ENCODE peak calls at places on chromosomes 11 and 22, in seven cellular contexts. One of them, this sample, is unnamed.

GRCh38 chr11:2471048-2471803 is 26.4 kb downstream of the KCNQ1 start:
- DNase-seq in K562: no peak
- DNase-seq in SK-N-SH: no peak
- DNase-seq in H1: no peak
- DNase-seq in GM12878: no peak
- DNase-seq in HCT116: no peak
- DNase-seq in HepG2: no peak
- DNase-seq in this sample: no peak

GRCh38 chr11:9091044-9091936 is at the start of gene SCUBE2:
- DNase-seq in H1: no peak
- DNase-seq in SK-N-SH: peak; percentile 86
- DNase-seq in GM12878: no peak
- DNase-seq in K562: peak; percentile 36
- DNase-seq in HepG2: no peak
- DNase-seq in HCT116: no peak
- DNase-seq in this sample: no peak

GRCh38 chr22:46052331-46052771 is 75.4 kb upstream of the WNT7B start:
- DNase-seq in HCT116: no peak
- DNase-seq in K562: no peak
- DNase-seq in H1: no peak
- DNase-seq in GM12878: no peak
- DNase-seq in SK-N-SH: no peak
- DNase-seq in HepG2: no peak
- DNase-seq in this sample: no peak

GRCh38 chr11:8566613-8567210 is 27.3 kb downstream of the STK33 start:
- DNase-seq in K562: peak; percentile 8
- DNase-seq in H1: no peak
- DNase-seq in HCT116: peak; percentile 23
- DNase-seq in SK-N-SH: peak; percentile 14
- DNase-seq in GM12878: peak; percentile 32
- DNase-seq in HepG2: peak; percentile 23
- DNase-seq in this sample: peak; percentile 50

GRCh38 chr11:13947379-13947778 is 15.1 kb upstream of the SPON1 start:
- DNase-seq in SK-N-SH: no peak
- DNase-seq in H1: no peak
- DNase-seq in HCT116: no peak
- DNase-seq in K562: no peak
- DNase-seq in GM12878: no peak
- DNase-seq in HepG2: no peak
- DNase-seq in this sample: no peak

GRCh38 chr22:49444781-49445180 is 382.9 kb downstream of the BRD1 start:
- DNase-seq in HepG2: no peak
- DNase-seq in K562: no peak
- DNase-seq in SK-N-SH: no peak
- DNase-seq in GM12878: no peak
- DNase-seq in HCT116: no peak
- DNase-seq in H1: no peak
- DNase-seq in this sample: no peak

GRCh38 chr22:29152381-29153138 is 53.1 kb upstream of the EMID1 start:
- DNase-seq in SK-N-SH: no peak
- DNase-seq in HepG2: no peak
- DNase-seq in H1: no peak
- DNase-seq in GM12878: no peak
- DNase-seq in HCT116: no peak
- DNase-seq in K562: peak; percentile 59
- DNase-seq in this sample: no peak

GRCh38 chr22:47883757-47884156 is 1121.3 kb downstream of the TBC1D22A start:
- DNase-seq in GM12878: no peak
- DNase-seq in K562: no peak
- DNase-seq in H1: no peak
- DNase-seq in HepG2: no peak
- DNase-seq in SK-N-SH: no peak
- DNase-seq in HCT116: no peak
- DNase-seq in this sample: no peak

GRCh38 chr22:37282385-37282677 is at the start of gene CYTH4:
- DNase-seq in SK-N-SH: no peak
- DNase-seq in HepG2: no peak
- DNase-seq in K562: peak; percentile 38
- DNase-seq in GM12878: no peak
- DNase-seq in HCT116: no peak
- DNase-seq in H1: no peak
- DNase-seq in this sample: no peak

GRCh38 chr22:30228509-30229359 is 17.8 kb downstream of the LIF start:
- DNase-seq in H1: no peak
- DNase-seq in SK-N-SH: no peak
- DNase-seq in GM12878: no peak
- DNase-seq in K562: no peak
- DNase-seq in HepG2: no peak
- DNase-seq in HCT116: no peak
- DNase-seq in this sample: no peak

GRCh38 chr11:20031155-20032001 is 128.9 kb downstream of the DBX1 start:
- DNase-seq in HCT116: no peak
- DNase-seq in GM12878: no peak
- DNase-seq in SK-N-SH: no peak
- DNase-seq in H1: no peak
- DNase-seq in HepG2: peak; percentile 87
- DNase-seq in K562: no peak
- DNase-seq in this sample: no peak

GRCh38 chr11:79493555-79494171 is 52.8 kb upstream of the TENM4 start:
- DNase-seq in HepG2: peak; percentile 47
- DNase-seq in K562: peak; percentile 81
- DNase-seq in SK-N-SH: peak; percentile 85
- DNase-seq in GM12878: no peak
- DNase-seq in H1: peak; percentile 92
- DNase-seq in HCT116: peak; percentile 19
- DNase-seq in this sample: peak; percentile 48

GRCh38 chr11:106087815-106088435 is 10.5 kb downstream of the AASDHPPT start:
- DNase-seq in K562: no peak
- DNase-seq in H1: no peak
- DNase-seq in HCT116: peak; percentile 33
- DNase-seq in GM12878: no peak
- DNase-seq in HepG2: peak; percentile 62
- DNase-seq in SK-N-SH: peak; percentile 15
- DNase-seq in this sample: peak; percentile 32

GRCh38 chr22:32265882-32266767 is 11.0 kb upstream of the SLC5A4 start:
- DNase-seq in HepG2: peak; percentile 62
- DNase-seq in GM12878: no peak
- DNase-seq in K562: peak; percentile 43
- DNase-seq in HCT116: peak; percentile 44
- DNase-seq in H1: no peak
- DNase-seq in SK-N-SH: peak; percentile 80
- DNase-seq in this sample: peak; percentile 25

GRCh38 chr11:78850078-78850477 is 275.4 kb upstream of the NARS2 start:
- DNase-seq in HCT116: no peak
- DNase-seq in H1: no peak
- DNase-seq in K562: no peak
- DNase-seq in GM12878: no peak
- DNase-seq in SK-N-SH: no peak
- DNase-seq in HepG2: no peak
- DNase-seq in this sample: no peak

GRCh38 chr11:70477607-70478006 is 79.3 kb downstream of the CTTN start:
- DNase-seq in HCT116: no peak
- DNase-seq in GM12878: no peak
- DNase-seq in H1: no peak
- DNase-seq in HepG2: no peak
- DNase-seq in K562: no peak
- DNase-seq in SK-N-SH: peak; percentile 79
- DNase-seq in this sample: no peak

GRCh38 chr22:37340331-37341262 is 58.3 kb downstream of the CYTH4 start:
- DNase-seq in HCT116: no peak
- DNase-seq in HepG2: no peak
- DNase-seq in SK-N-SH: no peak
- DNase-seq in GM12878: no peak
- DNase-seq in H1: no peak
- DNase-seq in K562: no peak
- DNase-seq in this sample: no peak

GRCh38 chr11:34192481-34193401 is 87.3 kb downstream of the NAT10 start:
- DNase-seq in HCT116: peak; percentile 60
- DNase-seq in HepG2: no peak
- DNase-seq in K562: no peak
- DNase-seq in GM12878: no peak
- DNase-seq in SK-N-SH: peak; percentile 69
- DNase-seq in H1: no peak
- DNase-seq in this sample: no peak

DNA sequence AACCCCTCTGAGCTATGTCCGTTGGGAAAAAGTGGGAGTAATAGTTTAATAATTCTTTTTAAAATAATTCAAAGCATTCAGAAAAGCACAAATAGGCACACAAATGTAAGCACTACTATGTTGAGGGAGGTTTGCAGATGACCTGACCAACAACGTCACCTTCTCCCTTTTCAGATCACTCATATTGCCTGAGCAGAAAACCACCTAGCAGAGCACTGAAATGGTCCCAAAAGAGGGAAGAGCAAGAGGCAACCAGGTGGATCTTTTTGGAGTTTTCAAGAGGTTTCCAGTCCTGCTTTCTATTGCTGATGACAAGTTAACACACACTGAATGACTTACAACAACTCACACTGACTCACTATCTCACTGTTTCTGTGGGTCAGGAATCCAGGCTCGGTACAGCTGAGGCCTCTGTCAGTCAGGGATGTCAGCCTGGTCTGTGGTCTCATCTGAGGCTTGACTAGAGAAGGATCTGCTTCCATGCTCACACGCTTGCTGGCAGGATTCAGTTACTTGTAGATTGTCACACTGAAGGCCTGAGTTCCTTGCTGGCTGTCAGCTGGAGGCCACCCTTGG is 4.3 kb upstream of the PGA3 start:
- DNase-seq in HCT116: no peak
- DNase-seq in H1: no peak
- DNase-seq in GM12878: no peak
- DNase-seq in SK-N-SH: no peak
- DNase-seq in HepG2: no peak
- DNase-seq in K562: no peak
- DNase-seq in this sample: no peak
- TF ChIP-seq SIN3A in HCT116: no peak
- TF ChIP-seq SIN3A in H1: no peak
- TF ChIP-seq SIN3A in GM12878: no peak
- TF ChIP-seq SIN3A in SK-N-SH: no peak
- TF ChIP-seq SIN3A in HepG2: no peak
- TF ChIP-seq SIN3A in K562: no peak
- TF ChIP-seq SIN3A in this sample: no peak

DNA sequence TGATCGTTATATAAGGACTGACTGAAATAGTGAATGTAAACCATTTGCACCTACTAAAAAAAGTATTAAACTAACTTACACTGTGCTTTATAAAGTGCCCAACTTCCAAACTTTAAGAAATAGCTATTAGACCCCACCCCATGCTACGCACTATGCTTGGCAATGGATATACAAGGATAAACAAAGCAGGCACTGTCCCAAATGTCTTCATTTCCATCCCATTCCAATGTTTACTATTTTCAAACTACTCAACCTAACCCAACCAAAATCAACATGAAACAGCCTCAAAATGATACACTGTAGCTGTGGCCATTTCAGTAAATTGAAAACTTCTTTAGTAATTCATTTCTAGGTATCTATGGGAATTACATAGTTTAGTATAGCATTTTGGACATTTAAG is 12.5 kb downstream of the PHF21A start:
- DNase-seq in H1: no peak
- DNase-seq in K562: no peak
- DNase-seq in SK-N-SH: no peak
- DNase-seq in GM12878: no peak
- DNase-seq in HepG2: no peak
- DNase-seq in HCT116: no peak
- DNase-seq in this sample: no peak
- TF ChIP-seq SIN3A in H1: no peak
- TF ChIP-seq SIN3A in K562: no peak
- TF ChIP-seq SIN3A in SK-N-SH: no peak
- TF ChIP-seq SIN3A in GM12878: no peak
- TF ChIP-seq SIN3A in HepG2: no peak
- TF ChIP-seq SIN3A in HCT116: no peak
- TF ChIP-seq SIN3A in this sample: no peak

GRCh38 chr11:29486301-29486700 is 530.5 kb downstream of the KCNA4 start:
- DNase-seq in HCT116: no peak
- DNase-seq in GM12878: no peak
- DNase-seq in K562: no peak
- DNase-seq in HepG2: no peak
- DNase-seq in SK-N-SH: no peak
- DNase-seq in H1: no peak
- DNase-seq in this sample: no peak
- TF ChIP-seq SIN3A in HCT116: no peak
- TF ChIP-seq SIN3A in GM12878: no peak
- TF ChIP-seq SIN3A in K562: no peak
- TF ChIP-seq SIN3A in HepG2: no peak
- TF ChIP-seq SIN3A in SK-N-SH: no peak
- TF ChIP-seq SIN3A in H1: no peak
- TF ChIP-seq SIN3A in this sample: no peak

GRCh38 chr11:779120-779954 is 2.0 kb upstream of the GATD1 start:
- DNase-seq in HCT116: no peak
- DNase-seq in SK-N-SH: no peak
- DNase-seq in HepG2: no peak
- DNase-seq in GM12878: no peak
- DNase-seq in H1: no peak
- DNase-seq in K562: no peak
- DNase-seq in this sample: no peak

GRCh38 chr11:776459-777287 is 614 bp downstream of the GATD1 start:
- DNase-seq in HCT116: no peak
- DNase-seq in SK-N-SH: peak; percentile 98
- DNase-seq in H1: no peak
- DNase-seq in HepG2: no peak
- DNase-seq in GM12878: no peak
- DNase-seq in K562: peak; percentile 90
- DNase-seq in this sample: no peak

GRCh38 chr11:774873-775592 is 2.3 kb downstream of the GATD1 start:
- DNase-seq in HCT116: no peak
- DNase-seq in H1: no peak
- DNase-seq in GM12878: no peak
- DNase-seq in SK-N-SH: no peak
- DNase-seq in HepG2: no peak
- DNase-seq in K562: no peak
- DNase-seq in this sample: no peak

GRCh38 chr11:779955-780532 is 2.8 kb upstream of the GATD1 start:
- DNase-seq in HepG2: no peak
- DNase-seq in H1: no peak
- DNase-seq in HCT116: no peak
- DNase-seq in K562: no peak
- DNase-seq in SK-N-SH: no peak
- DNase-seq in GM12878: no peak
- DNase-seq in this sample: no peak

GRCh38 chr11:777288-778255 is at the start of gene GATD1:
- DNase-seq in GM12878: peak; percentile 44
- DNase-seq in K562: peak; percentile 97
- DNase-seq in HepG2: peak; percentile 73
- DNase-seq in HCT116: peak; percentile 46
- DNase-seq in SK-N-SH: peak; percentile 100
- DNase-seq in H1: no peak
- DNase-seq in this sample: no peak
- TF ChIP-seq SIN3A in GM12878: peak; percentile 32
- TF ChIP-seq SIN3A in K562: peak; percentile 63
- TF ChIP-seq SIN3A in HepG2: peak; percentile 56
- TF ChIP-seq SIN3A in HCT116: peak; percentile 11
- TF ChIP-seq SIN3A in SK-N-SH: no peak
- TF ChIP-seq SIN3A in H1: peak; percentile 73
- TF ChIP-seq SIN3A in this sample: peak; percentile 83

This sample was measured in Panc1.